ENCODE peak calls at places on chromosomes 1 and 21, in nine cellular contexts. X is cardiac muscle cell; F is psoas muscle; U is pancreas; S is Karpas-422; L is CD8-positive, alpha-beta memory T cell; J is OCI-LY7; T is hepatocyte; P is mucosa of descending colon. H is an unnamed sample.

GRCh38 chr1:223425550-223425949 is 32.3 kb downstream of the CCDC185 start:
- DNase-seq in T (no peak), P (no peak), S (no peak), U (no peak), X (no peak), F (no peak), L (no peak), J (no peak), H (no peak)

GRCh38 chr1:98704474-98704873 is 43.0 kb downstream of the SNX7 start:
- DNase-seq in U (no peak), S (no peak), F (no peak), J (no peak), X (no peak), P (no peak), L (no peak), T (peak; percentile 21), H (peak; percentile 46)

GRCh38 chr21:33372582-33372981 is 30.6 kb upstream of the IFNGR2 start:
- DNase-seq in U (no peak), F (no peak), J (no peak), S (no peak), L (no peak), T (no peak), X (no peak), P (no peak), H (no peak)

GRCh38 chr1:67135354-67135753 is 584 bp upstream of the C1orf141 start:
- DNase-seq in L (no peak), P (no peak), U (no peak), J (no peak), S (no peak), F (no peak), X (no peak), T (peak; percentile 26), H (no peak)

GRCh38 chr1:9251501-9251900 is 16.9 kb downstream of the H6PD start:
- DNase-seq in P (peak; percentile 46), U (no peak), X (no peak), T (no peak), L (no peak), S (no peak), F (peak; percentile 77), J (no peak), H (no peak)

GRCh38 chr1:212402876-212403275 is 11.8 kb downstream of the PACC1 start:
- DNase-seq in T (no peak), S (no peak), L (no peak), U (no peak), J (no peak), F (no peak), P (no peak), X (no peak), H (no peak)

GRCh38 chr1:112911506-112911905 is 44.5 kb downstream of the SLC16A1 start:
- DNase-seq in L (no peak), P (no peak), U (no peak), X (no peak), S (no peak), J (no peak), T (no peak), F (no peak), H (no peak)

GRCh38 chr1:203151362-203152157 is 24.0 kb downstream of the ADORA1 start:
- DNase-seq in L (no peak), X (no peak), J (no peak), S (no peak), F (no peak), P (no peak), U (no peak), T (no peak), H (peak; percentile 69)

GRCh38 chr1:65020774-65021173 is 54.4 kb upstream of the JAK1 start:
- DNase-seq in X (no peak), T (no peak), P (no peak), S (no peak), L (no peak), U (no peak), F (no peak), J (no peak), H (no peak)

GRCh38 chr1:17128361-17128760 is 9.1 kb upstream of the PADI2 start:
- DNase-seq in P (no peak), L (no peak), F (no peak), J (peak; percentile 22), S (peak; percentile 70), T (no peak), X (peak; percentile 8), U (no peak), H (no peak)

GRCh38 chr1:156546267-156546666 is 26.1 kb downstream of the IQGAP3 start:
- DNase-seq in S (no peak), T (no peak), X (no peak), F (no peak), U (no peak), L (no peak), J (no peak), P (no peak), H (no peak)

GRCh38 chr1:170730443-170730842 is 66.5 kb downstream of the PRRX1 start:
- DNase-seq in U (no peak), J (no peak), T (no peak), S (no peak), X (no peak), L (no peak), P (no peak), F (no peak), H (no peak)
- H3K4me1 ChIP-seq in U (no peaks in the 10 kb centered on the region), J (no peaks in the 10 kb centered on the region), T (peaks cover 7% of the 10 kb centered on the region), S (no peaks in the 10 kb centered on the region), X (peaks cover 14% of the 10 kb centered on the region), L (no peaks in the 10 kb centered on the region), P (no peaks in the 10 kb centered on the region), F (peaks cover 55% of the 10 kb centered on the region), H (no peaks in the 10 kb centered on the region)

DNA sequence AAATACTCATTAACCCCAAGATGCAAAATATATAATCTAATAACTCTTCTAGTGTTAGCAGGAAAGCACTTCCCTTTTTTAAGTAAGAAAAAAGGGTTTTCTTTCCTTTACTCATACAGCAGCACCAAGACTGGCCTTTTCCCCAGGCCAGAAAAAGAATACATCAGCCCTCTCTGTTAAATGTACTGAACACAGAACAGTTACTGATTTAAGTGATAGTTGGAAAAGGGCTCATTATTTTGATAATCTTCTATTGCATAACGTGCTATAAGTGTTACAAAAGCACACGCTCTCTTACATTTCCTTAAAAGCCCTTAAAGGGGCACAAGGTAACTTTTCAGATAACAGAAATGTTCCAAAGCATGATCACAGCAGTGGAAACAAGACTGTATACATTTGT is 142.9 kb downstream of the TIAM1 start:
- DNase-seq in L (no peak), T (no peak), F (no peak), S (no peak), J (no peak), X (no peak), U (no peak), P (no peak), H (no peak)
- H3K4me1 ChIP-seq in L (peaks cover 9% of the 10 kb centered on the region), T (no peaks in the 10 kb centered on the region), F (no peaks in the 10 kb centered on the region), S (peaks cover 15% of the 10 kb centered on the region), J (no peaks in the 10 kb centered on the region), X (peaks cover 31% of the 10 kb centered on the region), U (no peaks in the 10 kb centered on the region), P (no peaks in the 10 kb centered on the region), H (peaks cover 22% of the 10 kb centered on the region)

DNA sequence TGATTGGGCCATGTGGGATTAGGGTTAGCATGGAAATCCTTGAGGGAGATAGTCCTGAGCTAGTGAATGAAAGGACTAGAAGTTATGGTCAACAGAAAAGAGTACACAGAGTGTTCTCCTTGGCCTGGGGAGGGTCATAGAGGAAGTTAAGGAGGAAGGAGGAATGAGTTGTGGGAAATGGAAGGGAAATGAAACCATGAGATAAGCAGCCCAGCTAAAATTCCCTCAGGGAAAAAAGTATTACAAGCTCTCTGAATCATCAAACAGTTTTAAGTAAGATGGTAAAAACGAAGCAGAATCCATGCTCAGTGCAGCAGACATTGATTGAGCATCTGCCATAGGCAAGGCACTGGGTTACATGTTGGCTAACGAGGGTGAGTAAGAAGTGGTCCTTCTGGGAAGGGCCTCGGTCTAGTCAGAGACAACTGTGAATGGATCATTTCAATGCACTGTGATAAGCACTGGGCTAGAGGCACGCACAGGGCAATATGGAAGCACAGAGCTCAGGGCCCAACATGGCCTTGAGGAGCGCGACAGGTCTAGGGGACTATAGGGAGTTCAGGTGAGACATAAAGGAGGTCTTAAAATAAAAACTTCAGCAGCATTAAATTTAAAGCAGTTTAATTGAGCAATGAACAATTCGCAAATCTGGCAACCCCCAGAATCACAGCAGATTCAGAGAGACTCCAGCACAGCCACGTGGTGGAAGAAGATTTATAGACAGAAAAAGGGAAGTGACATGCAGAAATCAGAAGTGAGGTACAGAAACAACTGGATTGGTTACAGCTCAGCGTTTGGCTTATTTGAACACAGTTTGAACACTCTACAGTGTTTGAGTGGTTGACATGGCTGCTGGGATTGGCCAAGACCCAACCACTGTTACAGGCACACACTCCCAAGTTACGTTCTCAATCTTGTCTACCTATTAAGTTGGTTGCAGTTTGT is 219.5 kb downstream of the HLX start:
- DNase-seq in L (no peak), F (no peak), U (no peak), T (no peak), S (peak; percentile 50), X (no peak), J (no peak), P (no peak), H (no peak)
- H3K4me1 ChIP-seq in L (no peaks in the 10 kb centered on the region), F (no peaks in the 10 kb centered on the region), U (no peaks in the 10 kb centered on the region), T (peaks cover 12% of the 10 kb centered on the region), S (no peaks in the 10 kb centered on the region), X (no peaks in the 10 kb centered on the region), J (no peaks in the 10 kb centered on the region), P (no peaks in the 10 kb centered on the region), H (no peaks in the 10 kb centered on the region)

GRCh38 chr1:5954964-5955363 is 37.3 kb downstream of the NPHP4 start:
- DNase-seq in J (peak; percentile 39), U (no peak), L (no peak), T (no peak), X (no peak), S (no peak), F (no peak), P (no peak), H (no peak)
- H3K4me1 ChIP-seq in J (peaks cover 9% of the 10 kb centered on the region), U (no peaks in the 10 kb centered on the region), L (no peaks in the 10 kb centered on the region), T (no peaks in the 10 kb centered on the region), X (no peaks in the 10 kb centered on the region), S (no peaks in the 10 kb centered on the region), F (no peaks in the 10 kb centered on the region), P (no peaks in the 10 kb centered on the region), H (no peaks in the 10 kb centered on the region)

DNA sequence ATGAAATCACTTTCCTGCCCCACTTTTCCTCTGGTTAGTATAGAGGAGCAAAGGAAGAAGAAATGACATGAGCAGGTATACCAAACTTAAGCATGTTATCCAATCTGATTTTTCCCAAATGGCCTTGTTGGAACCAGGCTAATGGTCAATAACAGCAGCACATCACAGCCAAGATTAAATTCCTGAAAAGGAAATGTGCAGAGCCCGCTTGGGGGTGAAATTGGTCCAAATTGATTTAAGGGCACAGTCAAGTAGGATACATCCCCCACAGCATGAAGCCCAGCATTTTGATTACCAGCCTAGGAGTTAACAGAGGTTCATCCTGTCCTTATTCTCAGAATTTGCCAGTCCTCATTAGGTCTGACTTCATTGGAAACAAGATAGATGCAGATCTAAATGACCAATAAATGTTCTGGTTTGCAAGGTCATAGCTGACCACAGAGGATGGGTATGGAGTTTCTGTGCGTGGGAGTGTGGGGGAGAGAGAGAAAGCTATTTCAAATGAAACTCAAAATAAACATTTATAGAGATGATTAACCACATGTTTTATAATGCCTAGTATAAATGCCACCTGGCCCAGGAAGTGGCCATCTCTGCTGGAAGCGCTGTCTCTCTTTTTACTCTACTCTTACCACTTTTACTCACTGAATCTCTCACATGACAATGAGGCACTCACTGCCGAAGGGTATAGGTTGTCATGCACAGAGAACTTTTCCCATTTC is 38.7 kb downstream of the RGS5 start:
- DNase-seq in U (no peak), P (no peak), L (no peak), J (no peak), X (no peak), F (no peak), T (no peak), S (no peak), H (peak; percentile 45)
- H3K4me1 ChIP-seq in U (no peaks in the 10 kb centered on the region), P (no peaks in the 10 kb centered on the region), L (no peaks in the 10 kb centered on the region), J (no peaks in the 10 kb centered on the region), X (no peaks in the 10 kb centered on the region), F (no peaks in the 10 kb centered on the region), T (no peaks in the 10 kb centered on the region), S (no peaks in the 10 kb centered on the region), H (peaks cover 7% of the 10 kb centered on the region)

GRCh38 chr1:205444931-205445652 is 10.8 kb downstream of the BLACAT1 start:
- DNase-seq in P (peak; percentile 49), L (no peak), J (peak; percentile 72), X (peak; percentile 43), T (no peak), U (no peak), S (no peak), F (peak; percentile 37), H (peak; percentile 74)
- H3K4me1 ChIP-seq in P (peaks cover 24% of the 10 kb centered on the region), L (peaks cover 21% of the 10 kb centered on the region), J (peaks cover 67% of the 10 kb centered on the region), X (peaks cover 48% of the 10 kb centered on the region), T (peaks cover 45% of the 10 kb centered on the region), U (no peaks in the 10 kb centered on the region), S (peaks cover 17% of the 10 kb centered on the region), F (peaks cover 46% of the 10 kb centered on the region), H (peaks cover 59% of the 10 kb centered on the region)